ENCODE peak calls at places on chromosomes 11 and 22, in eight cellular contexts. A, P, I, Z, D, S, Y and M are unnamed samples. For H3K4me1, the result is how much of the 10 kb centered on the place peaks cover.

GRCh38 chr11:47044112-47044511 is 107.6 kb downstream of the CSTPP1 start:
- DNase-seq in A (no peak), P (no peak), I (no peak), Z (no peak), D (no peak), S (no peak), Y (no peak), M (no peak)

GRCh38 chr22:44729391-44730012 is 22.9 kb upstream of the ARHGAP8 start:
- DNase-seq in A (peak), P (peak), I (no peak), Z (peak), D (no peak), S (peak), Y (no peak), M (no peak)

GRCh38 chr11:30458541-30458940 is 127.6 kb downstream of the MPPED2 start:
- DNase-seq in A (no peak), P (no peak), I (no peak), Z (no peak), D (no peak), S (no peak), Y (no peak), M (no peak)

GRCh38 chr11:20964985-20965384 is 295.6 kb downstream of the NELL1 start:
- DNase-seq in A (no peak), P (no peak), I (no peak), Z (no peak), D (no peak), S (no peak), Y (no peak), M (no peak)

GRCh38 chr11:88435405-88435804 is 97.9 kb upstream of the CTSC start:
- DNase-seq in A (no peak), P (no peak), I (no peak), Z (no peak), D (no peak), S (no peak), Y (no peak), M (no peak)

GRCh38 chr11:27870985-27871485 is 170.8 kb upstream of the BDNF start:
- DNase-seq in A (no peak), P (no peak), I (no peak), Z (no peak), D (peak), S (no peak), Y (no peak), M (no peak)

GRCh38 chr11:23284626-23285025 is 424.4 kb upstream of the CCDC179 start:
- DNase-seq in A (no peak), P (no peak), I (no peak), Z (no peak), D (no peak), S (no peak), Y (no peak), M (no peak)

GRCh38 chr11:29343465-29344333 is 673.1 kb downstream of the KCNA4 start:
- DNase-seq in A (peak), P (peak), I (peak), Z (peak), D (peak), S (peak), Y (peak), M (peak)

GRCh38 chr11:65952052-65952521 is 6.8 kb downstream of the TSGA10IP start:
- DNase-seq in A (no peak), P (no peak), I (no peak), Z (no peak), D (no peak), S (no peak), Y (no peak), M (peak)

GRCh38 chr22:50302564-50302963 is 4.9 kb downstream of the PLXNB2 start:
- DNase-seq in A (no peak), P (peak), I (no peak), Z (no peak), D (no peak), S (no peak), Y (peak), M (no peak)

GRCh38 chr11:2887526-2888195 is 2.1 kb upstream of the CDKN1C start:
- DNase-seq in A (no peak), P (peak), I (no peak), Z (no peak), D (no peak), S (peak), Y (no peak), M (no peak)

GRCh38 chr22:41511521-41511968 is 32.7 kb downstream of the POLR3H start:
- DNase-seq in A (no peak), P (no peak), I (no peak), Z (no peak), D (no peak), S (peak), Y (no peak), M (no peak)

GRCh38 chr11:12906501-12906900 is 102.6 kb upstream of the RASSF10 start:
- DNase-seq in A (no peak), P (no peak), I (no peak), Z (no peak), D (no peak), S (no peak), Y (no peak), M (no peak)

GRCh38 chr22:41966607-41967240 is 2.5 kb upstream of the SEPTIN3 start:
- DNase-seq in A (no peak), P (no peak), I (peak), Z (no peak), D (peak), S (no peak), Y (peak), M (peak)

GRCh38 chr11:86782781-86783180 is 17.6 kb upstream of the PRSS23 start:
- DNase-seq in A (no peak), P (no peak), I (no peak), Z (no peak), D (no peak), S (no peak), Y (no peak), M (peak)

GRCh38 chr11:77170107-77170506 is 42.1 kb downstream of the MYO7A start:
- DNase-seq in A (peak), P (no peak), I (no peak), Z (no peak), D (no peak), S (peak), Y (no peak), M (peak)

DNA sequence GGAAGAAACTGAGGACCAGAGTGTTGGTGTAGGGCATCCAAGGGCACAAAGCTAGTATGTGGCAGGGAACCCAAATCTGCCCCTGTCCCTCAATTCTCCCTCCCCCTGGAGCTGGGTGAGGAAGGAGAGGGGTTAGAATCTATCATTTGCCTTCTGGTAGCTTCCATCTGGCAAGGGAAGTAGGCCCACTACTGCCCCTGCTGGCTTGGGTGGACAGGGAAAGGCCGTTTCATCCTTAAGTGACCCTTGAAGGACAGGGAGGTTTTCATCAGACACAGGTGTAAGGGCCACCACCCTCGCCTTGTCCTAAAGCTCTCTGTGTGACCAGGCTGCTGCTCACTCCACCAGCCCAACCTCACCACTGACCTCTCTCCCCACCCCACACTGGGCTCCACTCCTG is 22.1 kb downstream of the NECTIN1 start:
- DNase-seq in A (no peak), P (no peak), I (no peak), Z (no peak), D (no peak), S (no peak), Y (no peak), M (no peak)
- TF ChIP-seq CTCF in A (peak), P (no peak), I (no peak), Z (no peak), D (no peak), S (no peak), Y (no peak), M (peak)

DNA sequence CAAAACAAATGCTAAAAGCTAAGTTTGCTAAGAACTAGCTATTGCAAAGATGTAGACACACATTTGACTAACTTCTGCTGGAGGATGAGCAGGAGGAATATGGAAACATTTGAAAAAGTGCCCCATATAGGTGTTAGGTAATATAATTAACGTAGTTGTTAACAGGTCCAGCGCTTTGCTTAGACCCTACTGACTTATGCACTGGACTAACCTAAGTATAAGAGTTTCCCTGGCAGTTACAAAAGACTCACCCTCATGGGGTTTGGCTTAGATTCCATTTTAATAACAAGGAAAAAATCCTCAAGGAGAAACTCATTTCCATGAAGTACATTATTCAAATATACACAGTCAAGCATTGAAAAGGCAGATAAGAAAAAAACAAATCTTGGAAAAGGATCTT is 27.8 kb downstream of the CDON start:
- DNase-seq in A (no peak), P (no peak), I (no peak), Z (no peak), D (no peak), S (no peak), Y (no peak), M (no peak)
- H3K4me1 ChIP-seq in A (under half), P (under half), I (under half), Z (under half), D (under half), S (under half), Y (under half), M (under half)

DNA sequence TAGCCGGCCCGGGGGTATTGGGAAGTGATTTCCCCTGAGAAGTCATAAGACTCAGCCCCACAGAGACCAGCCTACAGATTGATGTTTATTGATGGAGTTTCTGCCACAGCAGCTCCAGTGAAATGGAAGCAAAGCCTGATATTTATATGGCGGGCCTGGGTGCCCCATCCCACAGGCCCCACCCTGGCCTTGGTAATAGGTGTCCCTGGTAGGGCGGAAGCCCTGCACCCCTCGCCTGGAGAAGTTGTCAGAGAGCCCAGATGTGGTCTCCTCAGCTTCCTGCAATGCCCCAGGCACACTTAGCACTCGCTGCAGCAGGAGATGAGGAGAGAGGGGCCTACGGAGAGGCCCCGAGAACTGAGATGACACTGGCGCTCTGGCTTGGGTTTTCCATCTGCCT is 107.4 kb downstream of the MORC2 start:
- DNase-seq in A (peak), P (no peak), I (no peak), Z (no peak), D (no peak), S (no peak), Y (peak), M (no peak)
- H3K4me3 ChIP-seq in A (no peak), P (no peak), I (no peak), Z (no peak), D (no peak), S (no peak), Y (no peak), M (no peak)

GRCh38 chr22:30226192-30226832 is 20.2 kb downstream of the LIF start:
- DNase-seq in A (no peak), P (no peak), I (no peak), Z (no peak), D (no peak), S (no peak), Y (no peak), M (no peak)

GRCh38 chr22:30222321-30222720 is 24.2 kb downstream of the LIF start:
- DNase-seq in A (no peak), P (no peak), I (no peak), Z (no peak), D (no peak), S (no peak), Y (no peak), M (no peak)

GRCh38 chr22:30223303-30223702 is 23.3 kb downstream of the LIF start:
- DNase-seq in A (no peak), P (no peak), I (no peak), Z (no peak), D (no peak), S (no peak), Y (no peak), M (no peak)

GRCh38 chr22:30225220-30225922 is 21.2 kb downstream of the LIF start:
- DNase-seq in A (no peak), P (no peak), I (no peak), Z (no peak), D (no peak), S (no peak), Y (no peak), M (no peak)

GRCh38 chr22:30224161-30224857 is 22.2 kb downstream of the LIF start:
- DNase-seq in A (no peak), P (no peak), I (no peak), Z (no peak), D (no peak), S (no peak), Y (no peak), M (no peak)
- TF ChIP-seq CTCF in A (no peak), P (no peak), I (no peak), Z (no peak), D (no peak), S (no peak), Y (no peak), M (no peak)

DNA sequence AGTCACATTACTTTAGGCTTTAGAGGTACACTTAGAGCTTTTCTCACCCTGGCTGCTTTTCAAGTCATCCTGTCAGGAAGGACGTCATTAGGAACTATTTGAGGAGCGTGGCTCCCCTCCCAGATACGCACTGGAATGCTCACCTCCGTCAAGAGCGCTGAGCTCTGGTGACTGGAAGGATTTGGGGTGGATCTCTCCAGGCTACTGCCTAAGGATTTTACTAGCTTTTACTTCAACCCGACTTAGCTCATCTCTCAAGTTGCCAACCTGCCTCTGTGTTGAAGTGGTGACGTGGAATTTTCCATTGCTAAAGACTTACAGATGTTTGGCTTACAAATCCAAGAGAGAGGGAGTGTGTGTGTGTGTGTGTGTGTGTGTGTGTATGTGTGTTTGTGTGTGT is 355.3 kb upstream of the CCDC90B start:
- DNase-seq in A (no peak), P (peak), I (no peak), Z (peak), D (no peak), S (no peak), Y (no peak), M (no peak)
- H3K4me1 ChIP-seq in A (under half), P (under half), I (under half), Z (under half), D (under half), S (under half), Y (under half), M (under half)

DNA sequence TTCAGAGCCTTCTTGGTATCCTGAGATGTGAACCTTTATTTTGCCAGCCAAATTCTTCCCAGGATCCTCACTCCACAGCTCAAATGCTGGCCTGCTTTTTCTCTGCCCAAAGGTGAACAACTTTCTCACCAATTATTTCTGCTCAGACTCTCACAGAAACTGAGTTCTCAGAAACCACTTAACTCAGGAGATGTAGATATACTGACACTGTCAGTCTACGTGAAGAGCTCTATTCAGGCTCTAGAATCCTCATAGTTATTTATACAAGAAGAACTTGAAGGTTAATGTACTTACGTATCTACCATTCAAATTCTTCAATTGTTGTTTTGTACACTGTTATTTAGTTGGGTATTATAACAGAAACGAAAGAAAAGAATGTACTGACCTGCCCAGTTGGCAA is 666.1 kb downstream of the CNTN5 start:
- DNase-seq in A (no peak), P (no peak), I (no peak), Z (no peak), D (no peak), S (no peak), Y (no peak), M (no peak)
- H3K4me3 ChIP-seq in A (no peak), P (no peak), I (no peak), Z (no peak), D (no peak), S (no peak), Y (no peak), M (no peak)

GRCh38 chr11:1453611-1454386 is 32.8 kb downstream of the MOB2 start:
- DNase-seq in A (no peak), P (no peak), I (peak), Z (no peak), D (peak), S (no peak), Y (peak), M (no peak)
- TF ChIP-seq CTCF in A (peak), P (peak), I (no peak), Z (peak), D (no peak), S (peak), Y (peak), M (no peak)

GRCh38 chr11:71222318-71223080 is 29.9 kb downstream of the SHANK2 start:
- DNase-seq in A (no peak), P (no peak), I (no peak), Z (no peak), D (peak), S (peak), Y (no peak), M (no peak)

GRCh38 chr11:71221851-71222250 is 30.5 kb downstream of the SHANK2 start:
- DNase-seq in A (no peak), P (no peak), I (no peak), Z (no peak), D (no peak), S (no peak), Y (no peak), M (peak)

GRCh38 chr11:71221201-71221600 is 31.2 kb downstream of the SHANK2 start:
- DNase-seq in A (no peak), P (no peak), I (no peak), Z (no peak), D (no peak), S (no peak), Y (no peak), M (peak)

GRCh38 chr11:71223081-71223405 is 29.3 kb downstream of the SHANK2 start:
- DNase-seq in A (no peak), P (no peak), I (no peak), Z (no peak), D (no peak), S (no peak), Y (no peak), M (no peak)

GRCh38 chr11:71223671-71224660 is 28.4 kb downstream of the SHANK2 start:
- DNase-seq in A (no peak), P (no peak), I (no peak), Z (no peak), D (no peak), S (no peak), Y (no peak), M (peak)
- H3K4me1 ChIP-seq in A (under half), P (under half), I (under half), Z (under half), D (under half), S (under half), Y (under half), M (under half)